ENCODE peak calls at places on chromosomes 3 and 15, in ten cellular contexts. One of them, this sample, is unnamed.

GRCh38 chr15:66698318-66698961 is 3.6 kb upstream of the SMAD6 start:
- DNase-seq in upper lobe of left lung: peak
- DNase-seq in KBM-7: peak
- DNase-seq in choroid plexus epithelial cell: peak
- DNase-seq in GM12891: no peak
- DNase-seq in right atrium auricular region: peak
- DNase-seq in AML-193: peak
- DNase-seq in AG08395: peak
- DNase-seq in foreskin fibroblast: peak
- DNase-seq in RPMI7951: peak
- DNase-seq in this sample: no peak

GRCh38 chr15:90232941-90233700 is 620 bp downstream of the CIB1 start:
- DNase-seq in GM12891: no peak
- DNase-seq in RPMI7951: peak
- DNase-seq in KBM-7: peak
- DNase-seq in AML-193: peak
- DNase-seq in right atrium auricular region: peak
- DNase-seq in AG08395: peak
- DNase-seq in choroid plexus epithelial cell: peak
- DNase-seq in foreskin fibroblast: peak
- DNase-seq in upper lobe of left lung: peak
- DNase-seq in this sample: no peak

GRCh38 chr3:44923634-44924033 is 49.2 kb downstream of the TGM4 start:
- DNase-seq in choroid plexus epithelial cell: no peak
- DNase-seq in AML-193: peak
- DNase-seq in foreskin fibroblast: no peak
- DNase-seq in upper lobe of left lung: no peak
- DNase-seq in RPMI7951: no peak
- DNase-seq in KBM-7: peak
- DNase-seq in GM12891: no peak
- DNase-seq in right atrium auricular region: no peak
- DNase-seq in AG08395: no peak
- DNase-seq in this sample: no peak

GRCh38 chr3:134857776-134858515 is 62.9 kb downstream of the EPHB1 start:
- DNase-seq in AG08395: no peak
- DNase-seq in RPMI7951: no peak
- DNase-seq in KBM-7: no peak
- DNase-seq in foreskin fibroblast: no peak
- DNase-seq in choroid plexus epithelial cell: no peak
- DNase-seq in AML-193: no peak
- DNase-seq in GM12891: no peak
- DNase-seq in right atrium auricular region: no peak
- DNase-seq in upper lobe of left lung: peak
- DNase-seq in this sample: no peak

GRCh38 chr3:133855772-133856171 is 39.9 kb downstream of the RAB6B start:
- DNase-seq in GM12891: no peak
- DNase-seq in right atrium auricular region: no peak
- DNase-seq in AG08395: no peak
- DNase-seq in AML-193: no peak
- DNase-seq in upper lobe of left lung: no peak
- DNase-seq in KBM-7: peak
- DNase-seq in RPMI7951: peak
- DNase-seq in foreskin fibroblast: peak
- DNase-seq in choroid plexus epithelial cell: peak
- DNase-seq in this sample: no peak

GRCh38 chr3:108554233-108554632 is 35.0 kb downstream of the CIP2A start:
- DNase-seq in foreskin fibroblast: peak
- DNase-seq in choroid plexus epithelial cell: peak
- DNase-seq in AG08395: no peak
- DNase-seq in upper lobe of left lung: no peak
- DNase-seq in AML-193: no peak
- DNase-seq in RPMI7951: no peak
- DNase-seq in KBM-7: no peak
- DNase-seq in right atrium auricular region: no peak
- DNase-seq in GM12891: no peak
- DNase-seq in this sample: no peak

GRCh38 chr3:119240582-119241434 is at the start of gene B4GALT4:
- DNase-seq in RPMI7951: peak
- DNase-seq in KBM-7: peak
- DNase-seq in right atrium auricular region: peak
- DNase-seq in choroid plexus epithelial cell: peak
- DNase-seq in AG08395: peak
- DNase-seq in foreskin fibroblast: peak
- DNase-seq in upper lobe of left lung: peak
- DNase-seq in AML-193: peak
- DNase-seq in GM12891: peak
- DNase-seq in this sample: peak

GRCh38 chr3:172543419-172543818 is 20.2 kb upstream of the TNFSF10 start:
- DNase-seq in choroid plexus epithelial cell: no peak
- DNase-seq in right atrium auricular region: no peak
- DNase-seq in AG08395: no peak
- DNase-seq in GM12891: no peak
- DNase-seq in RPMI7951: no peak
- DNase-seq in upper lobe of left lung: no peak
- DNase-seq in AML-193: no peak
- DNase-seq in foreskin fibroblast: no peak
- DNase-seq in KBM-7: no peak
- DNase-seq in this sample: no peak

GRCh38 chr15:90902996-90903732 is at the start of gene MAN2A2:
- DNase-seq in AG08395: peak
- DNase-seq in RPMI7951: peak
- DNase-seq in GM12891: peak
- DNase-seq in choroid plexus epithelial cell: peak
- DNase-seq in upper lobe of left lung: peak
- DNase-seq in AML-193: peak
- DNase-seq in right atrium auricular region: no peak
- DNase-seq in foreskin fibroblast: peak
- DNase-seq in KBM-7: peak
- DNase-seq in this sample: peak

GRCh38 chr3:10757021-10757820 is 58.8 kb upstream of the SLC6A11 start:
- DNase-seq in foreskin fibroblast: peak
- DNase-seq in choroid plexus epithelial cell: peak
- DNase-seq in AML-193: no peak
- DNase-seq in upper lobe of left lung: no peak
- DNase-seq in GM12891: no peak
- DNase-seq in RPMI7951: peak
- DNase-seq in KBM-7: no peak
- DNase-seq in right atrium auricular region: no peak
- DNase-seq in AG08395: no peak
- DNase-seq in this sample: no peak

GRCh38 chr3:133573054-133573628 is 345 bp upstream of the CDV3 start:
- DNase-seq in upper lobe of left lung: peak
- DNase-seq in GM12891: peak
- DNase-seq in choroid plexus epithelial cell: peak
- DNase-seq in RPMI7951: peak
- DNase-seq in right atrium auricular region: peak
- DNase-seq in AG08395: peak
- DNase-seq in KBM-7: peak
- DNase-seq in foreskin fibroblast: peak
- DNase-seq in AML-193: no peak
- DNase-seq in this sample: peak

GRCh38 chr3:32347286-32348125 is 44.1 kb upstream of the CMTM7 start:
- DNase-seq in right atrium auricular region: peak
- DNase-seq in RPMI7951: no peak
- DNase-seq in choroid plexus epithelial cell: no peak
- DNase-seq in upper lobe of left lung: no peak
- DNase-seq in KBM-7: no peak
- DNase-seq in AG08395: no peak
- DNase-seq in AML-193: no peak
- DNase-seq in foreskin fibroblast: no peak
- DNase-seq in GM12891: no peak
- DNase-seq in this sample: no peak

GRCh38 chr15:75356006-75356405 is 9.2 kb downstream of the NEIL1 start:
- DNase-seq in upper lobe of left lung: no peak
- DNase-seq in KBM-7: no peak
- DNase-seq in right atrium auricular region: no peak
- DNase-seq in GM12891: peak
- DNase-seq in foreskin fibroblast: no peak
- DNase-seq in choroid plexus epithelial cell: no peak
- DNase-seq in AG08395: no peak
- DNase-seq in RPMI7951: no peak
- DNase-seq in AML-193: no peak
- DNase-seq in this sample: no peak

GRCh38 chr3:179973931-179974361 is 62.8 kb downstream of the PEX5L start:
- DNase-seq in AML-193: no peak
- DNase-seq in GM12891: no peak
- DNase-seq in choroid plexus epithelial cell: no peak
- DNase-seq in right atrium auricular region: no peak
- DNase-seq in upper lobe of left lung: no peak
- DNase-seq in RPMI7951: no peak
- DNase-seq in KBM-7: peak
- DNase-seq in foreskin fibroblast: no peak
- DNase-seq in AG08395: no peak
- DNase-seq in this sample: no peak

GRCh38 chr3:53186726-53187125 is 25.7 kb downstream of the PRKCD start:
- DNase-seq in upper lobe of left lung: no peak
- DNase-seq in right atrium auricular region: no peak
- DNase-seq in AG08395: no peak
- DNase-seq in choroid plexus epithelial cell: no peak
- DNase-seq in GM12891: no peak
- DNase-seq in foreskin fibroblast: no peak
- DNase-seq in RPMI7951: no peak
- DNase-seq in KBM-7: no peak
- DNase-seq in AML-193: no peak
- DNase-seq in this sample: no peak

GRCh38 chr3:51706788-51707731 is at the start of gene GRM2:
- DNase-seq in upper lobe of left lung: peak
- DNase-seq in right atrium auricular region: peak
- DNase-seq in foreskin fibroblast: peak
- DNase-seq in KBM-7: no peak
- DNase-seq in choroid plexus epithelial cell: peak
- DNase-seq in AML-193: no peak
- DNase-seq in RPMI7951: peak
- DNase-seq in AG08395: peak
- DNase-seq in GM12891: no peak
- DNase-seq in this sample: no peak

GRCh38 chr15:98568382-98569017 is 79.8 kb upstream of the IGF1R start:
- DNase-seq in GM12891: no peak
- DNase-seq in AML-193: no peak
- DNase-seq in right atrium auricular region: no peak
- DNase-seq in upper lobe of left lung: no peak
- DNase-seq in choroid plexus epithelial cell: peak
- DNase-seq in RPMI7951: no peak
- DNase-seq in AG08395: no peak
- DNase-seq in KBM-7: no peak
- DNase-seq in foreskin fibroblast: peak
- DNase-seq in this sample: no peak

GRCh38 chr3:188037965-188038581 is 115.9 kb upstream of the LPP start:
- DNase-seq in right atrium auricular region: no peak
- DNase-seq in GM12891: no peak
- DNase-seq in foreskin fibroblast: peak
- DNase-seq in AML-193: no peak
- DNase-seq in RPMI7951: peak
- DNase-seq in AG08395: peak
- DNase-seq in choroid plexus epithelial cell: no peak
- DNase-seq in KBM-7: no peak
- DNase-seq in upper lobe of left lung: no peak
- DNase-seq in this sample: no peak

GRCh38 chr3:141431411-141432378 is 55.1 kb upstream of the RASA2 start:
- DNase-seq in KBM-7: no peak
- DNase-seq in GM12891: no peak
- DNase-seq in upper lobe of left lung: no peak
- DNase-seq in AG08395: no peak
- DNase-seq in AML-193: no peak
- DNase-seq in foreskin fibroblast: no peak
- DNase-seq in right atrium auricular region: no peak
- DNase-seq in RPMI7951: no peak
- DNase-seq in choroid plexus epithelial cell: no peak
- DNase-seq in this sample: no peak

GRCh38 chr3:27165348-27165747 is 203.8 kb downstream of the NEK10 start:
- DNase-seq in RPMI7951: peak
- DNase-seq in KBM-7: no peak
- DNase-seq in GM12891: no peak
- DNase-seq in choroid plexus epithelial cell: peak
- DNase-seq in foreskin fibroblast: peak
- DNase-seq in upper lobe of left lung: no peak
- DNase-seq in AG08395: peak
- DNase-seq in AML-193: no peak
- DNase-seq in right atrium auricular region: no peak
- DNase-seq in this sample: no peak

GRCh38 chr3:126349071-126349470 is 8.1 kb downstream of the KLF15 start:
- DNase-seq in GM12891: no peak
- DNase-seq in upper lobe of left lung: peak
- DNase-seq in RPMI7951: no peak
- DNase-seq in choroid plexus epithelial cell: no peak
- DNase-seq in AG08395: no peak
- DNase-seq in AML-193: no peak
- DNase-seq in KBM-7: no peak
- DNase-seq in foreskin fibroblast: no peak
- DNase-seq in right atrium auricular region: no peak
- DNase-seq in this sample: no peak

This sample was measured in GM12892.